ENCODE peak calls at places on chromosomes 7 and 10, in seven cellular contexts. One of them, this sample, is unnamed. For H3K9me3, the result is how much of the 10 kb centered on the place peaks cover.

GRCh38 chr7:120645976-120646375 is 212.0 kb downstream of the TSPAN12 start:
- DNase-seq in psoas muscle: no peak
- DNase-seq in tibial artery: no peak
- DNase-seq in HCT116: no peak
- DNase-seq in Caco-2: no peak
- DNase-seq in IMR-90: no peak
- DNase-seq in colonic mucosa: no peak
- DNase-seq in this sample: no peak

GRCh38 chr7:92645531-92646061 is 55.4 kb upstream of the FAM133B start:
- DNase-seq in IMR-90: peak
- DNase-seq in HCT116: peak
- DNase-seq in Caco-2: peak
- DNase-seq in colonic mucosa: peak
- DNase-seq in tibial artery: peak
- DNase-seq in psoas muscle: no peak
- DNase-seq in this sample: peak

GRCh38 chr7:27066148-27066547 is 29.7 kb downstream of the HOXA1 start:
- DNase-seq in Caco-2: no peak
- DNase-seq in HCT116: no peak
- DNase-seq in IMR-90: peak
- DNase-seq in tibial artery: no peak
- DNase-seq in psoas muscle: no peak
- DNase-seq in colonic mucosa: no peak
- DNase-seq in this sample: no peak

GRCh38 chr7:80127412-80128150 is 7.0 kb upstream of the GNAI1 start:
- DNase-seq in Caco-2: no peak
- DNase-seq in HCT116: no peak
- DNase-seq in colonic mucosa: no peak
- DNase-seq in tibial artery: no peak
- DNase-seq in psoas muscle: no peak
- DNase-seq in IMR-90: no peak
- DNase-seq in this sample: no peak

GRCh38 chr10:104502907-104503306 is 138.2 kb upstream of the SORCS3 start:
- DNase-seq in tibial artery: no peak
- DNase-seq in psoas muscle: no peak
- DNase-seq in Caco-2: no peak
- DNase-seq in IMR-90: no peak
- DNase-seq in colonic mucosa: no peak
- DNase-seq in HCT116: no peak
- DNase-seq in this sample: no peak

GRCh38 chr7:151876112-151876898 is 610 bp downstream of the PRKAG2 start:
- DNase-seq in tibial artery: peak
- DNase-seq in HCT116: no peak
- DNase-seq in psoas muscle: peak
- DNase-seq in colonic mucosa: peak
- DNase-seq in IMR-90: no peak
- DNase-seq in Caco-2: peak
- DNase-seq in this sample: peak

GRCh38 chr7:123275036-123275753 is 75.4 kb upstream of the SLC13A1 start:
- DNase-seq in colonic mucosa: no peak
- DNase-seq in HCT116: no peak
- DNase-seq in tibial artery: no peak
- DNase-seq in IMR-90: no peak
- DNase-seq in psoas muscle: no peak
- DNase-seq in Caco-2: no peak
- DNase-seq in this sample: no peak

GRCh38 chr7:24842029-24842428 is 84.8 kb upstream of the GSDME start:
- DNase-seq in Caco-2: no peak
- DNase-seq in IMR-90: no peak
- DNase-seq in HCT116: no peak
- DNase-seq in tibial artery: no peak
- DNase-seq in psoas muscle: no peak
- DNase-seq in colonic mucosa: no peak
- DNase-seq in this sample: no peak

GRCh38 chr10:68202965-68203358 is 29.0 kb downstream of the ATOH7 start:
- DNase-seq in tibial artery: no peak
- DNase-seq in Caco-2: no peak
- DNase-seq in psoas muscle: no peak
- DNase-seq in HCT116: no peak
- DNase-seq in colonic mucosa: no peak
- DNase-seq in IMR-90: peak
- DNase-seq in this sample: no peak

GRCh38 chr7:37820708-37821468 is 27.5 kb upstream of the NME8 start:
- DNase-seq in tibial artery: no peak
- DNase-seq in psoas muscle: no peak
- DNase-seq in colonic mucosa: no peak
- DNase-seq in HCT116: no peak
- DNase-seq in Caco-2: no peak
- DNase-seq in IMR-90: no peak
- DNase-seq in this sample: no peak

GRCh38 chr7:48089415-48089975 is 430 bp downstream of the UPP1 start:
- DNase-seq in Caco-2: peak
- DNase-seq in IMR-90: no peak
- DNase-seq in HCT116: no peak
- DNase-seq in tibial artery: peak
- DNase-seq in psoas muscle: peak
- DNase-seq in colonic mucosa: peak
- DNase-seq in this sample: no peak

GRCh38 chr10:88401671-88402347 is 181.3 kb downstream of the RNLS start:
- DNase-seq in colonic mucosa: no peak
- DNase-seq in HCT116: no peak
- DNase-seq in Caco-2: no peak
- DNase-seq in IMR-90: peak
- DNase-seq in tibial artery: no peak
- DNase-seq in psoas muscle: no peak
- DNase-seq in this sample: no peak

GRCh38 chr7:80859272-80859970 is 59.4 kb downstream of the SEMA3C start:
- DNase-seq in psoas muscle: peak
- DNase-seq in HCT116: no peak
- DNase-seq in tibial artery: peak
- DNase-seq in Caco-2: no peak
- DNase-seq in IMR-90: peak
- DNase-seq in colonic mucosa: no peak
- DNase-seq in this sample: peak

DNA sequence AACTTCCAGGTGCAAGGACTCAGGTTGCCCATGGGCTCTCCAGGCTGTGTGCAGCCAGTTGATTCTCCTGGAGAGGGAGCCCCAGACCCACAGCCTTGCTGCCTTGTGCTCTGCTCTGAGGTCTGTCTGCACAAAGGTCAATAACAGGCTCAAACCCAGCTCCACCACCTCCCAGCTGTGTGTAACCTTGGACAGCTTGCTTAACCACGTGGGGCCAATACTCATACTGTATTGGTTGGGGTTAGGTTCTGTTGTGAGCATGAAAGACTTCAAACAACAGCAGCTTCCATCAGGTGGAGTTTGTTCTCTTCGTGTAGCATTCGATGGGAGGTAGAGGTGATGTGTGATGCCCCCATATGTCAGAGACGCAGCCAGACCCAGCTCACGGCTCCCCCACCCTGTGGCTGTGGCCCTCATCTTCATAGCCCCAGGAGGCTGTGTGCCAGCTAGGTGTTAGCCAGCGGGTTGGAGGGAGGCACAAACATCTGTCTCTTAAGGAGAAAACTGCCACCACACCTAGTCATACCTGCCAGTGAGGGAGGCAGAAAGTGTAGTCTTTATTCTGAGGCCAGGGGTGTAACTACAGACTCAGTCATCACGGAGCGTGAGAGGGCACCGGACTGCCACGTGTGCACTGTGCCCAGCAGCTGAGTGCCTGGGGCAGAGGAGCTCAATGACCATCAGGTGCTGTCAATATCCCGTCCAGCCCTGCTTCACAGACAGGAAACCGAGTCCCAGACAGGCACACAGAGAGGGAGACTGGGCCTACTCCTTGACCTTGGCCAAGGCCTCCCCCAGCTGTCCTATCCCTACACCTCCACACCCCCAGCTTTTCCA is 8.0 kb upstream of the POLD2 start:
- DNase-seq in psoas muscle: peak
- DNase-seq in Caco-2: peak
- DNase-seq in tibial artery: no peak
- DNase-seq in IMR-90: no peak
- DNase-seq in colonic mucosa: no peak
- DNase-seq in HCT116: no peak
- DNase-seq in this sample: peak
- TF ChIP-seq CTCF in psoas muscle: no peak
- TF ChIP-seq CTCF in Caco-2: peak
- TF ChIP-seq CTCF in tibial artery: no peak
- TF ChIP-seq CTCF in IMR-90: peak
- TF ChIP-seq CTCF in colonic mucosa: no peak
- TF ChIP-seq CTCF in HCT116: peak
- TF ChIP-seq CTCF in this sample: peak

DNA sequence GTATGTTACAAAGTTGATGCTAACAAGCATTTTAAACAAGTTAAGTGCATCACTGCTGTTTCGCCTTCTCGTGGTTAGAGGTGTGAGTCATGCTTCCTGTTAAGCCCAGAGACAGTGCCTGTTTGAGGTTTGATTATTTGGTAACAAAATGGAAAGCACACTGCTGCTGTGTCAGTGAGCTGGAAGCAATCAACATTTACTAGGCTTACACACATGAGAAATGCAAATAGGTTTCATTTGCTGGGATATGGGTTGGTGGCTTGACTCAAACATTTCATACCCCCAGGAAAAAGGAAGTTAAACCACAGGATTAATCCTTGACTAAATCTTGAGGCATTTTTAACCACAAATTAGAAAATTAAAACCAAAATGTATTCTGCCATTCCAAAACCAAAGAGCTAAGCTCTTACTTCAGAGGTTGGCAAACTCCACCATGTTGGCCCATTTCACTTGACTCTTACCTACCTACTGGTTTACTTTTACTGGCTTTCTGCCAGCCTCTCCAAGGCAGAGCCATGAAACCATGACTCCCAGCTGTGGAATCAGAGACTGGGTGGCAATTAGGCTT is 139.2 kb downstream of the ETV1 start:
- DNase-seq in colonic mucosa: peak
- DNase-seq in IMR-90: peak
- DNase-seq in HCT116: peak
- DNase-seq in Caco-2: no peak
- DNase-seq in psoas muscle: no peak
- DNase-seq in tibial artery: no peak
- DNase-seq in this sample: no peak
- H3K4me3 ChIP-seq in colonic mucosa: no peak
- H3K4me3 ChIP-seq in IMR-90: no peak
- H3K4me3 ChIP-seq in HCT116: peak
- H3K4me3 ChIP-seq in Caco-2: no peak
- H3K4me3 ChIP-seq in psoas muscle: no peak
- H3K4me3 ChIP-seq in tibial artery: no peak
- H3K4me3 ChIP-seq in this sample: no peak

GRCh38 chr10:85863301-85864172 is 503.1 kb downstream of the GRID1 start:
- DNase-seq in tibial artery: no peak
- DNase-seq in colonic mucosa: no peak
- DNase-seq in IMR-90: no peak
- DNase-seq in psoas muscle: no peak
- DNase-seq in Caco-2: no peak
- DNase-seq in HCT116: no peak
- DNase-seq in this sample: no peak

GRCh38 chr10:85861513-85862197 is 504.9 kb downstream of the GRID1 start:
- DNase-seq in HCT116: no peak
- DNase-seq in psoas muscle: no peak
- DNase-seq in colonic mucosa: no peak
- DNase-seq in Caco-2: no peak
- DNase-seq in IMR-90: no peak
- DNase-seq in tibial artery: no peak
- DNase-seq in this sample: no peak

GRCh38 chr10:85862771-85863170 is 503.8 kb downstream of the GRID1 start:
- DNase-seq in IMR-90: no peak
- DNase-seq in HCT116: no peak
- DNase-seq in Caco-2: peak
- DNase-seq in colonic mucosa: no peak
- DNase-seq in psoas muscle: no peak
- DNase-seq in tibial artery: no peak
- DNase-seq in this sample: no peak

GRCh38 chr10:85864173-85864549 is 502.4 kb downstream of the GRID1 start:
- DNase-seq in Caco-2: no peak
- DNase-seq in HCT116: no peak
- DNase-seq in colonic mucosa: no peak
- DNase-seq in tibial artery: no peak
- DNase-seq in IMR-90: no peak
- DNase-seq in psoas muscle: peak
- DNase-seq in this sample: no peak

DNA sequence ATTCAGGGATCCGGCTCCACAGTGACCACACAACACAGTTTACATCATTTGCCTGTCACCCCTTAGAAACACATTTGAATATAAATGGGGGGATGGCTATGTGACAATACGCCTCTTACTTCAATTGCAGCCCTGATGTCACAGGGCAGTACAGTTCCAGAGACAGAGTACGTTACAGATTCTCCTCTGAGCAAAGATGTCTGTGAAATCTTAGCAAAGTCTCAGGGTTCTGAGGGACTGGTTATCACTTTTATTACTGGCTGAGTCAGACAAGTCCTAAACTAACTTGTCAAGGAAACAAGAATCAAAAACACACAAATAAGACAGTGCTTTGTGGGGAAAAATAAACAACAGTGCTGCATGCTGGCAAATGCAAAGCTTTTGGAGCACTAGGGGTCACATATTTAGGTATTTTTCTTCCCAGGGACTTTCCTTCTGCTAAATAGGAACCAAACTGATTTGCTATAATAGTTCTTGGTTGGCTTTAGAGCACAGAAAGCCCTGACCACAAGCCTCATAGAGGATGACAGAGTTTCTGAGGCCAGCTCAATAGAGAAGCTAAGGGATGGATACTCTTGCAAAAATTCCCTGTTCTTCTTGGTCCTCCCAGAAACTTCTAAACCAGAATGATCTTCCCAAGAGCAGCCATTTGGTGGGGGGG is 501.6 kb downstream of the GRID1 start:
- DNase-seq in IMR-90: no peak
- DNase-seq in colonic mucosa: no peak
- DNase-seq in tibial artery: no peak
- DNase-seq in HCT116: no peak
- DNase-seq in psoas muscle: no peak
- DNase-seq in Caco-2: no peak
- DNase-seq in this sample: no peak
- H3K9me3 ChIP-seq in IMR-90: under half
- H3K9me3 ChIP-seq in colonic mucosa: under half
- H3K9me3 ChIP-seq in tibial artery: under half
- H3K9me3 ChIP-seq in HCT116: under half
- H3K9me3 ChIP-seq in psoas muscle: under half
- H3K9me3 ChIP-seq in Caco-2: under half
- H3K9me3 ChIP-seq in this sample: under half

DNA sequence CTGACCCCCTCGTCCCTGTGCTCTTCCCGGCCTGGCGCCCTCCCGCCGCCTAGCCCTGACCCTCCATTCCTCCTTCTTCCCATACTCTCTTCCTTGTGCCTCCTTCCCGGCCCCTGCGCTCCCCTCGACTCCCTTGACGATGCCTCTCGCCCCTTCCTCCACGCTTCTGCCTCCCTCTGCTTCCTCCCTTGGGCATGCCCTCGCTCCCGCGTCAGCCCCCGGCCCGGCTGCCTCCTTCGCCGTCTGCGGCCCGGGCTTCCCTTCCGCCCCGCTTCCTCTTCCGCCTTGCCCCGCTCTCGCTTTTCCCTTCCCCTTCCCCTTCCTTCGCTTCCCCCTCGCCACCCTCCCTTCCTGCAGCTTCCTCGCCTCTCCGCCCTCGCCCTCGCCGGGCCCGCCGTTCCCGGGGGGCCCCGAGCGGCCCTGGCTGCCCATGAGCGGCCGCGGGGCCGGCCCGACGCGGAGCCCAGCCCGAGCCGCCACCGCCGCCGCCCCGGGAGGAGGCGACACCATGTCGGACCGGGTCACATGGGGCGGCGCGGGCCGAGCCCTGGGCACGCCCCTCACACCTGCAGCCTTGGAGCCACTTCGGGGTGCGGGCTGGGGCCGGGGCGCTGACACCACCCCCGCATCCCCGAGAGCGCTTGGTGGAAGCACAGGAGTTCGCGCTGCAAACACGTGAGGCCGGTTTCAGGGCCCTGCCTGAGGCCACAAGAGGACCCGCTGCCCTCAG is at the start of gene FBXW4:
- DNase-seq in Caco-2: peak
- DNase-seq in colonic mucosa: peak
- DNase-seq in psoas muscle: peak
- DNase-seq in HCT116: no peak
- DNase-seq in IMR-90: peak
- DNase-seq in tibial artery: peak
- DNase-seq in this sample: peak
- TF ChIP-seq CTCF in Caco-2: no peak
- TF ChIP-seq CTCF in colonic mucosa: no peak
- TF ChIP-seq CTCF in psoas muscle: no peak
- TF ChIP-seq CTCF in HCT116: no peak
- TF ChIP-seq CTCF in IMR-90: no peak
- TF ChIP-seq CTCF in tibial artery: no peak
- TF ChIP-seq CTCF in this sample: no peak